ENCODE peak calls at places on chromosome 4, in eight cellular contexts. K is suprapubic skin; J is CD8-positive, alpha-beta T cell; C is hepatocyte; H is neuronal stem cell; R is ascending aorta; G is heart right ventricle; E is tibial nerve. B is an unnamed sample.

GRCh38 chr4:107893171-107894137 is 37.9 kb upstream of the CYP2U1 start:
- DNase-seq in K (no peak), J (no peak), C (no peak), H (no peak), R (no peak), G (no peak), E (no peak), B (no peak)

GRCh38 chr4:1842339-1842895 is 13.5 kb downstream of the LETM1 start:
- DNase-seq in K (no peak), J (no peak), C (no peak), H (no peak), R (no peak), G (no peak), E (no peak), B (no peak)

GRCh38 chr4:53786632-53787031 is 195.3 kb upstream of the LNX1 start:
- DNase-seq in K (no peak), J (no peak), C (no peak), H (no peak), R (no peak), G (no peak), E (no peak), B (no peak)

GRCh38 chr4:169045862-169046584 is 36.0 kb upstream of the CBR4 start:
- DNase-seq in K (no peak), J (no peak), C (no peak), H (no peak), R (no peak), G (no peak), E (no peak), B (no peak)

GRCh38 chr4:149120331-149121014 is 678.3 kb upstream of the NR3C2 start:
- DNase-seq in K (no peak), J (no peak), C (no peak), H (no peak), R (no peak), G (no peak), E (no peak), B (no peak)

GRCh38 chr4:76585897-76586360 is 150.9 kb downstream of the SHROOM3 start:
- DNase-seq in K (peak; percentile 88), J (peak; percentile 11), C (peak; percentile 93), H (peak; percentile 52), R (peak; percentile 55), G (peak; percentile 77), E (no peak), B (peak; percentile 70)

GRCh38 chr4:130233377-130234047 is 1137.6 kb downstream of the C4orf33 start:
- DNase-seq in K (no peak), J (no peak), C (no peak), H (no peak), R (no peak), G (no peak), E (no peak), B (no peak)

GRCh38 chr4:157727163-157727562 is 445.7 kb downstream of the GASK1B start:
- DNase-seq in K (no peak), J (no peak), C (no peak), H (no peak), R (no peak), G (no peak), E (no peak), B (no peak)

GRCh38 chr4:108361886-108362285 is 193.2 kb upstream of the LEF1 start:
- DNase-seq in K (no peak), J (no peak), C (no peak), H (no peak), R (no peak), G (no peak), E (no peak), B (no peak)

GRCh38 chr4:176883108-176883550 is 90.4 kb upstream of the VEGFC start:
- DNase-seq in K (no peak), J (no peak), C (no peak), H (no peak), R (no peak), G (no peak), E (no peak), B (no peak)

GRCh38 chr4:98603683-98604573 is 54.5 kb downstream of the TSPAN5 start:
- DNase-seq in K (no peak), J (no peak), C (no peak), H (no peak), R (no peak), G (no peak), E (no peak), B (no peak)

GRCh38 chr4:28248269-28248668 is 1387.6 kb downstream of the STIM2 start:
- DNase-seq in K (no peak), J (no peak), C (no peak), H (no peak), R (no peak), G (no peak), E (no peak), B (no peak)

GRCh38 chr4:2286904-2287593 is 25.1 kb upstream of the MXD4 start:
- DNase-seq in K (peak; percentile 72), J (no peak), C (no peak), H (no peak), R (no peak), G (no peak), E (peak; percentile 9), B (no peak)

GRCh38 chr4:110165382-110166285 is 32.8 kb downstream of the ELOVL6 start:
- DNase-seq in K (no peak), J (peak; percentile 66), C (peak; percentile 44), H (no peak), R (no peak), G (no peak), E (no peak), B (no peak)

GRCh38 chr4:73707918-73708577 is 32.3 kb upstream of the CXCL8 start:
- DNase-seq in K (no peak), J (no peak), C (peak; percentile 66), H (no peak), R (peak; percentile 12), G (peak; percentile 57), E (no peak), B (peak; percentile 54)

GRCh38 chr4:45472490-45472889 is 651.4 kb downstream of the GABRG1 start:
- DNase-seq in K (no peak), J (no peak), C (no peak), H (no peak), R (no peak), G (no peak), E (no peak), B (no peak)

GRCh38 chr4:141248029-141248428 is 27.3 kb downstream of the ZNF330 start:
- DNase-seq in K (no peak), J (no peak), C (no peak), H (no peak), R (no peak), G (no peak), E (no peak), B (no peak)

GRCh38 chr4:3248178-3248480 is 830 bp upstream of the MSANTD1 start:
- DNase-seq in K (no peak), J (no peak), C (no peak), H (no peak), R (no peak), G (no peak), E (no peak), B (no peak)

GRCh38 chr4:8215001-8215427 is 15.9 kb downstream of the SH3TC1 start:
- DNase-seq in K (no peak), J (no peak), C (peak; percentile 46), H (no peak), R (no peak), G (no peak), E (no peak), B (no peak)

GRCh38 chr4:106738121-106738520 is 298.0 kb downstream of the DKK2 start:
- DNase-seq in K (no peak), J (no peak), C (no peak), H (no peak), R (no peak), G (no peak), E (no peak), B (no peak)

GRCh38 chr4:108644237-108644636 is 6.2 kb upstream of the OSTC start:
- DNase-seq in K (no peak), J (no peak), C (no peak), H (no peak), R (no peak), G (no peak), E (no peak), B (no peak)

GRCh38 chr4:134132086-134132783 is 69.4 kb downstream of the PABPC4L start:
- DNase-seq in K (no peak), J (no peak), C (no peak), H (no peak), R (no peak), G (no peak), E (no peak), B (no peak)

GRCh38 chr4:68466185-68466584 is 18.9 kb downstream of the TMPRSS11E start:
- DNase-seq in K (no peak), J (no peak), C (no peak), H (no peak), R (no peak), G (no peak), E (no peak), B (no peak)

GRCh38 chr4:104493071-104493831 is 1.4 kb downstream of the CXXC4 start:
- DNase-seq in K (no peak), J (no peak), C (no peak), H (no peak), R (no peak), G (no peak), E (no peak), B (no peak)
- H3K4me3 ChIP-seq in K (no peak overlapping the region), J (no peak overlapping the region), C (peak overlapping the region; percentile 30), H (peak overlapping the region; percentile 79), R (no peak overlapping the region), G (peak overlapping the region; percentile 74), E (no peak overlapping the region), B (peak overlapping the region; percentile 75)

GRCh38 chr4:126560794-126561193 is 1072.0 kb upstream of the INTU start:
- DNase-seq in K (no peak), J (no peak), C (no peak), H (no peak), R (no peak), G (no peak), E (no peak), B (no peak)

GRCh38 chr4:126568652-126569580 is 1063.8 kb upstream of the INTU start:
- DNase-seq in K (no peak), J (no peak), C (no peak), H (no peak), R (no peak), G (no peak), E (no peak), B (no peak)

GRCh38 chr4:126558596-126558995 is 1074.2 kb upstream of the INTU start:
- DNase-seq in K (no peak), J (no peak), C (no peak), H (no peak), R (no peak), G (no peak), E (no peak), B (no peak)

GRCh38 chr4:126563389-126563788 is 1069.4 kb upstream of the INTU start:
- DNase-seq in K (no peak), J (no peak), C (no peak), H (no peak), R (no peak), G (no peak), E (no peak), B (no peak)

GRCh38 chr4:126564283-126564854 is 1068.4 kb upstream of the INTU start:
- DNase-seq in K (no peak), J (no peak), C (no peak), H (no peak), R (no peak), G (no peak), E (no peak), B (no peak)
- H3K27ac ChIP-seq in K (no peak overlapping the region), J (no peak overlapping the region), C (no peak overlapping the region), H (no peak overlapping the region), R (no peak overlapping the region), G (no peak overlapping the region), E (no peak overlapping the region), B (no peak overlapping the region)

GRCh38 chr4:15902741-15903140 is 35.8 kb downstream of the FGFBP1 start:
- DNase-seq in K (no peak), J (no peak), C (no peak), H (no peak), R (no peak), G (no peak), E (no peak), B (no peak)
- H3K4me3 ChIP-seq in K (no peak overlapping the region), J (no peak overlapping the region), C (no peak overlapping the region), H (no peak overlapping the region), R (no peak overlapping the region), G (no peak overlapping the region), E (no peak overlapping the region), B (no peak overlapping the region)

GRCh38 chr4:72568959-72569718 is at the start of gene ADAMTS3:
- DNase-seq in K (peak; percentile 80), J (no peak), C (peak; percentile 85), H (peak; percentile 76), R (no peak), G (peak; percentile 27), E (no peak), B (peak; percentile 62)
- H3K27ac ChIP-seq in K (peak within 1 kb of the TSS; percentile 65), J (no peak within 1 kb of the TSS), C (peak within 1 kb of the TSS; percentile 68), H (peak within 1 kb of the TSS; percentile 74), R (peak within 1 kb of the TSS; percentile 76), G (peak within 1 kb of the TSS; percentile 73), E (peak within 1 kb of the TSS; percentile 85), B (peak within 1 kb of the TSS; percentile 44)